ENCODE peak calls at places on chromosome 19, in four cellular contexts. One of them, this sample, is unnamed.

GRCh38 chr19:34904846-34905527 is 21.7 kb upstream of the ZNF30 start:
- DNase-seq in neural progenitor cell: peak
- DNase-seq in ovary: no peak
- DNase-seq in foreskin fibroblast: no peak
- DNase-seq in this sample: no peak

GRCh38 chr19:21498651-21499050 is 6.8 kb upstream of the ZNF429 start:
- DNase-seq in ovary: no peak
- DNase-seq in neural progenitor cell: no peak
- DNase-seq in foreskin fibroblast: no peak
- DNase-seq in this sample: no peak

GRCh38 chr19:50563597-50563996 is 4.6 kb downstream of the LRRC4B start:
- DNase-seq in foreskin fibroblast: no peak
- DNase-seq in ovary: no peak
- DNase-seq in neural progenitor cell: no peak
- DNase-seq in this sample: no peak

GRCh38 chr19:18074192-18074591 is 12.5 kb downstream of the IL12RB1 start:
- DNase-seq in foreskin fibroblast: no peak
- DNase-seq in neural progenitor cell: no peak
- DNase-seq in ovary: no peak
- DNase-seq in this sample: no peak

GRCh38 chr19:46461537-46461936 is 9.8 kb downstream of the PNMA8A start:
- DNase-seq in foreskin fibroblast: no peak
- DNase-seq in ovary: no peak
- DNase-seq in neural progenitor cell: no peak
- DNase-seq in this sample: no peak

GRCh38 chr19:41219924-41220567 is 1.0 kb downstream of the AXL start:
- DNase-seq in ovary: peak
- DNase-seq in neural progenitor cell: peak
- DNase-seq in foreskin fibroblast: peak
- DNase-seq in this sample: no peak

GRCh38 chr19:8577247-8577646 is at the start of gene MYO1F:
- DNase-seq in ovary: no peak
- DNase-seq in neural progenitor cell: no peak
- DNase-seq in foreskin fibroblast: no peak
- DNase-seq in this sample: no peak

GRCh38 chr19:15862444-15862843 is 35.4 kb downstream of the CYP4F2 start:
- DNase-seq in neural progenitor cell: no peak
- DNase-seq in foreskin fibroblast: no peak
- DNase-seq in ovary: no peak
- DNase-seq in this sample: no peak

GRCh38 chr19:13169769-13170168 is 19.6 kb downstream of the IER2 start:
- DNase-seq in ovary: no peak
- DNase-seq in neural progenitor cell: no peak
- DNase-seq in foreskin fibroblast: peak
- DNase-seq in this sample: no peak

GRCh38 chr19:47514151-47514868 is 553 bp downstream of the NAPA start:
- DNase-seq in foreskin fibroblast: no peak
- DNase-seq in ovary: no peak
- DNase-seq in neural progenitor cell: peak
- DNase-seq in this sample: no peak

GRCh38 chr19:54287456-54287855 is 6.5 kb upstream of the LILRB2 start:
- DNase-seq in foreskin fibroblast: peak
- DNase-seq in ovary: no peak
- DNase-seq in neural progenitor cell: no peak
- DNase-seq in this sample: peak

GRCh38 chr19:13843104-13843921 is 33.6 kb upstream of the NANOS3 start:
- DNase-seq in foreskin fibroblast: peak
- DNase-seq in neural progenitor cell: peak
- DNase-seq in ovary: peak
- DNase-seq in this sample: no peak

GRCh38 chr19:8490873-8491272 is 11.6 kb downstream of the PRAM1 start:
- DNase-seq in foreskin fibroblast: no peak
- DNase-seq in ovary: no peak
- DNase-seq in neural progenitor cell: no peak
- DNase-seq in this sample: no peak

GRCh38 chr19:7746903-7747884 is at the start of gene CD209:
- DNase-seq in ovary: no peak
- DNase-seq in neural progenitor cell: no peak
- DNase-seq in foreskin fibroblast: no peak
- DNase-seq in this sample: no peak

GRCh38 chr19:39413903-39414608 is 1.6 kb downstream of the PLEKHG2 start:
- DNase-seq in ovary: peak
- DNase-seq in foreskin fibroblast: no peak
- DNase-seq in neural progenitor cell: peak
- DNase-seq in this sample: no peak

GRCh38 chr19:14416743-14417214 is 2.4 kb downstream of the DDX39A start:
- DNase-seq in neural progenitor cell: no peak
- DNase-seq in foreskin fibroblast: no peak
- DNase-seq in ovary: no peak
- DNase-seq in this sample: no peak

GRCh38 chr19:4279530-4280422 is 710 bp downstream of the SHD start:
- DNase-seq in foreskin fibroblast: no peak
- DNase-seq in neural progenitor cell: peak
- DNase-seq in ovary: no peak
- DNase-seq in this sample: no peak

GRCh38 chr19:10760268-10760944 is 42.5 kb downstream of the DNM2 start:
- DNase-seq in ovary: no peak
- DNase-seq in foreskin fibroblast: peak
- DNase-seq in neural progenitor cell: no peak
- DNase-seq in this sample: no peak

GRCh38 chr19:15421726-15422260 is 3.0 kb upstream of the AKAP8L start:
- DNase-seq in foreskin fibroblast: no peak
- DNase-seq in neural progenitor cell: no peak
- DNase-seq in ovary: peak
- DNase-seq in this sample: no peak

GRCh38 chr19:16561382-16561781 is 10.8 kb downstream of the SLC35E1 start:
- DNase-seq in neural progenitor cell: no peak
- DNase-seq in foreskin fibroblast: no peak
- DNase-seq in ovary: no peak
- DNase-seq in this sample: no peak

GRCh38 chr19:1000095-1000494 is at the start of gene GRIN3B:
- DNase-seq in ovary: no peak
- DNase-seq in foreskin fibroblast: no peak
- DNase-seq in neural progenitor cell: peak
- DNase-seq in this sample: no peak

GRCh38 chr19:17091758-17092333 is 16.3 kb downstream of the MYO9B start:
- DNase-seq in foreskin fibroblast: no peak
- DNase-seq in ovary: no peak
- DNase-seq in neural progenitor cell: no peak
- DNase-seq in this sample: no peak

GRCh38 chr19:47275866-47276461 is 1.3 kb downstream of the INAFM1 start:
- DNase-seq in neural progenitor cell: no peak
- DNase-seq in foreskin fibroblast: peak
- DNase-seq in ovary: peak
- DNase-seq in this sample: no peak

GRCh38 chr19:16998635-16999194 is 27.9 kb downstream of the CPAMD8 start:
- DNase-seq in foreskin fibroblast: no peak
- DNase-seq in ovary: no peak
- DNase-seq in neural progenitor cell: no peak
- DNase-seq in this sample: no peak

GRCh38 chr19:54262066-54262465 is 5.0 kb upstream of the LILRB5 start:
- DNase-seq in neural progenitor cell: no peak
- DNase-seq in ovary: no peak
- DNase-seq in foreskin fibroblast: no peak
- DNase-seq in this sample: no peak

GRCh38 chr19:1833540-1833939 is 14.7 kb downstream of the REXO1 start:
- DNase-seq in foreskin fibroblast: no peak
- DNase-seq in neural progenitor cell: no peak
- DNase-seq in ovary: peak
- DNase-seq in this sample: no peak

GRCh38 chr19:46616631-46617322 is 8.1 kb downstream of the PTGIR start:
- DNase-seq in foreskin fibroblast: peak
- DNase-seq in neural progenitor cell: peak
- DNase-seq in ovary: peak
- DNase-seq in this sample: no peak

GRCh38 chr19:23273022-23273593 is 22.9 kb upstream of the ZNF724 start:
- DNase-seq in ovary: no peak
- DNase-seq in foreskin fibroblast: no peak
- DNase-seq in neural progenitor cell: peak
- DNase-seq in this sample: no peak

DNA sequence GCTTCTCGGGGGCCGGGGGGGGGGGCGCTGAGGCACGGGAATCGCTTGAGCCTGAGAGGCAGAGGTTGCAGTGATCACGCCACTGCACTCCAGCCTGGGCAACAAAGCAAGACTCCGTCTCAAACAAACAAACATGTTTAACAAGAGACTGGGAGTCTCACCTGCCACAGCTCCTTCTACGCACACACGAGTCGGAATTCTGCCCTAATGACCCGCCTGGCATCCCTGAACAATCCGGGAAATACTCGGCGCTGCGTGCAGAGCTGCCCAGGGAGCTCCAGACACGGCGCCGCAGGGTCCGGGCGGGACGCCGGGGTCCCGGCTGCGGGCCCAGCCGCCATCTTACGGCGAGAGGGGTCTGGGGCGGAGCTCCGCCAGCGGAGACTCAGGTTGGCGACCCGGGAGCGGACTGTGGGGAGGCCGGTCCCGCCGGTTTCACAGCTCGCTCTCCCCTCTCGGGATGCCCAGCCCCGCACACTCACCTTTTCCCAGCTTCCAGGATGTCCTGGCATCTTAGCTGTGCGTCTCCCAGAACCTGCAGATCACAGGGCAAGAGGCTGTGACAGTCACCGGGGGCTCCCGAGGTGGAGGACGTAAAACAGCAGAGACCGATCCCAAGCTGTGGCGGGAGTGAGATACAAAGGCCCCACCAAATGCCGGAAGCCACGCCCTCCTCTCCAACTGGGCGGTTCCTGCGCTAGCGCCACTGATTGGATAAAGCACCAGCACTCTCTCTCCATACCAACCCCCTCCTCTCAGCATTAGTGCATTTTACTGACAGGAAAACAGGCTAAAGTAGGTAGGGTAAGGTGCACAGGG is 23.6 kb upstream of the ZNF724 start:
- DNase-seq in neural progenitor cell: peak
- DNase-seq in ovary: peak
- DNase-seq in foreskin fibroblast: peak
- DNase-seq in this sample: peak
- TF ChIP-seq CTCF in neural progenitor cell: no peak
- TF ChIP-seq CTCF in ovary: no peak
- TF ChIP-seq CTCF in foreskin fibroblast: no peak
- TF ChIP-seq CTCF in this sample: no peak

GRCh38 chr19:57443121-57443696 is 8.1 kb downstream of the ZNF749 start:
- DNase-seq in foreskin fibroblast: no peak
- DNase-seq in neural progenitor cell: no peak
- DNase-seq in ovary: no peak
- DNase-seq in this sample: no peak
- TF ChIP-seq CTCF in foreskin fibroblast: no peak
- TF ChIP-seq CTCF in neural progenitor cell: no peak
- TF ChIP-seq CTCF in ovary: no peak
- TF ChIP-seq CTCF in this sample: no peak

DNA sequence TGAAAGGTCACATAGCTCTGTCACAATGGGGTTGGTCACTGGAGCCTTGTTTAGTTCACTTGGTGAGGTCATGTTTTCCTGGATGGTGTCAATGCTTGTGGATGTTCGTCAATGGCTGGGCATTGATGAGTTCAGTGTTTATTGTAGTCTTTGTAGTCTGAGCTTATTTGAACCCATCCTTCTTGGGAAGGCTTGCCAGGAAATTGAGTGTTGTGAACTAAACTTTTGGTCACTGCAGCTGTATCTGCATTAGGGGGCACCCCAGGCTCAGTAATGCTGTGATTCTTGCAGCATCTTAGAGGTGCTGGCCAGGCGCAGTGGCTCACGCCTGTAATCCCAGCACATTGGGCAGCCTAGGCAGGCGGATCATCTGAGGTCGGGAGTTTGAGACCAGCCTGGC is 22.0 kb downstream of the BLOC1S3 start:
- DNase-seq in ovary: no peak
- DNase-seq in foreskin fibroblast: peak
- DNase-seq in neural progenitor cell: peak
- DNase-seq in this sample: no peak
- TF ChIP-seq CTCF in ovary: no peak
- TF ChIP-seq CTCF in foreskin fibroblast: peak
- TF ChIP-seq CTCF in neural progenitor cell: peak
- TF ChIP-seq CTCF in this sample: peak

GRCh38 chr19:49489601-49490167 is 2.3 kb downstream of the RPL13A start:
- DNase-seq in neural progenitor cell: peak
- DNase-seq in foreskin fibroblast: no peak
- DNase-seq in ovary: no peak
- DNase-seq in this sample: no peak
- TF ChIP-seq CTCF in neural progenitor cell: no peak
- TF ChIP-seq CTCF in foreskin fibroblast: no peak
- TF ChIP-seq CTCF in ovary: no peak
- TF ChIP-seq CTCF in this sample: no peak

GRCh38 chr19:33093420-33094210 is 12.6 kb downstream of the GPATCH1 start:
- DNase-seq in foreskin fibroblast: no peak
- DNase-seq in neural progenitor cell: no peak
- DNase-seq in ovary: no peak
- DNase-seq in this sample: no peak

GRCh38 chr19:33100894-33101644 is 20.1 kb downstream of the GPATCH1 start:
- DNase-seq in foreskin fibroblast: no peak
- DNase-seq in ovary: no peak
- DNase-seq in neural progenitor cell: no peak
- DNase-seq in this sample: no peak

GRCh38 chr19:33094504-33095067 is 13.6 kb downstream of the GPATCH1 start:
- DNase-seq in foreskin fibroblast: no peak
- DNase-seq in ovary: no peak
- DNase-seq in neural progenitor cell: no peak
- DNase-seq in this sample: no peak

GRCh38 chr19:33098023-33098652 is 17.2 kb downstream of the GPATCH1 start:
- DNase-seq in foreskin fibroblast: no peak
- DNase-seq in ovary: no peak
- DNase-seq in neural progenitor cell: no peak
- DNase-seq in this sample: no peak

DNA sequence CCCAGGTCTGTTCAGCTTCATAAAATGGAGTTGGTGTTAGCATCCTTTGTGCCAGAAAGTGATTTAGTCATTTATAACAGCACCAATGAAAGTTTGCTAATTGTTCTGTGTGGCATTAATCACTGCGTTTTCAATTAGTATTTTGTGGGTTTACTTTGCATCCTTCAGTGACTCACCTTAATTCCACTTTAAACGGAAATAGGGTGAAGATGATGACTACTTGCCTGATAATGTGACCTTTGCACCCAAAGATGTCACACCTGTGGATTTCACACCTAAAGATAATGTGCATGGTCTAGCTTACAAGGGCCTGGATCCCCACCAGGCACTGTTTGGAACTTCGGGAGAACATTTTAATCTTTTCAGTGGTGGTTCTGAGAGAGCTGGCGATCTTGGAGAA is 15.0 kb downstream of the GPATCH1 start:
- DNase-seq in foreskin fibroblast: no peak
- DNase-seq in ovary: no peak
- DNase-seq in neural progenitor cell: no peak
- DNase-seq in this sample: no peak
- TF ChIP-seq CTCF in foreskin fibroblast: no peak
- TF ChIP-seq CTCF in ovary: no peak
- TF ChIP-seq CTCF in neural progenitor cell: no peak
- TF ChIP-seq CTCF in this sample: no peak